ENCODE peak calls at places on chromosomes 6 and 20, in seven cellular contexts. S is body of pancreas; H is IMR-90; W is mesendoderm; K is endodermal cell; P is heart right ventricle; E is CD8-positive, alpha-beta T cell. T is an unnamed sample. For H3K36me3, the result is how much of the 10 kb centered on the place peaks cover.

GRCh38 chr6:35240838-35241801 is 18.4 kb upstream of the ZNF76 start:
- DNase-seq in S (peak), H (peak), W (peak), K (peak), P (peak), E (peak), T (peak)

GRCh38 chr20:49562341-49563014 is 5.5 kb downstream of the PTGIS start:
- DNase-seq in S (peak), H (peak), W (peak), K (peak), P (peak), E (no peak), T (peak)

GRCh38 chr20:42483694-42484303 is 705.9 kb downstream of the PTPRT start:
- DNase-seq in S (peak), H (no peak), W (peak), K (peak), P (peak), E (no peak), T (no peak)

GRCh38 chr6:163392533-163392932 is 22.0 kb upstream of the QKI start:
- DNase-seq in S (peak), H (peak), W (peak), K (no peak), P (no peak), E (no peak), T (no peak)

GRCh38 chr6:147065786-147066185 is 138.4 kb upstream of the STXBP5 start:
- DNase-seq in S (no peak), H (no peak), W (no peak), K (no peak), P (no peak), E (no peak), T (no peak)

GRCh38 chr6:156791261-156791850 is 14.2 kb downstream of the ARID1B start:
- DNase-seq in S (no peak), H (peak), W (peak), K (peak), P (no peak), E (no peak), T (no peak)

GRCh38 chr6:34189806-34190503 is 44.1 kb upstream of the GRM4 start:
- DNase-seq in S (no peak), H (no peak), W (no peak), K (no peak), P (no peak), E (peak), T (no peak)

GRCh38 chr6:84033523-84034451 is at the start of gene MRAP2:
- DNase-seq in S (peak), H (no peak), W (peak), K (peak), P (peak), E (no peak), T (no peak)

GRCh38 chr6:135159531-135159930 is 21.6 kb upstream of the MYB start:
- DNase-seq in S (no peak), H (no peak), W (peak), K (no peak), P (no peak), E (no peak), T (no peak)

GRCh38 chr6:98777762-98778161 is 56.6 kb upstream of the POU3F2 start:
- DNase-seq in S (no peak), H (no peak), W (no peak), K (no peak), P (no peak), E (no peak), T (no peak)

GRCh38 chr6:165615629-165616028 is 47.4 kb downstream of the PDE10A start:
- DNase-seq in S (no peak), H (peak), W (peak), K (no peak), P (no peak), E (no peak), T (peak)

GRCh38 chr6:56992053-56992452 is 37.1 kb downstream of the BEND6 start:
- DNase-seq in S (no peak), H (no peak), W (no peak), K (no peak), P (no peak), E (no peak), T (no peak)

GRCh38 chr6:31796993-31797385 is 1.4 kb upstream of the VARS1 start:
- DNase-seq in S (no peak), H (no peak), W (no peak), K (no peak), P (no peak), E (no peak), T (no peak)

GRCh38 chr6:89355511-89356185 is 3.1 kb upstream of the UBE2J1 start:
- DNase-seq in S (no peak), H (no peak), W (no peak), K (no peak), P (no peak), E (no peak), T (no peak)

GRCh38 chr6:148593130-148593812 is 153.6 kb upstream of the UST start:
- DNase-seq in S (peak), H (peak), W (peak), K (no peak), P (peak), E (no peak), T (no peak)

GRCh38 chr6:40492126-40492525 is 95.0 kb downstream of the LRFN2 start:
- DNase-seq in S (no peak), H (no peak), W (peak), K (peak), P (no peak), E (no peak), T (no peak)

GRCh38 chr6:1678966-1679690 is 69.4 kb downstream of the FOXC1 start:
- DNase-seq in S (no peak), H (no peak), W (no peak), K (no peak), P (no peak), E (no peak), T (peak)

GRCh38 chr20:5975778-5976177 is 25.3 kb downstream of the MCM8 start:
- DNase-seq in S (no peak), H (no peak), W (no peak), K (no peak), P (no peak), E (no peak), T (no peak)

GRCh38 chr20:50582591-50583234 is 72.5 kb downstream of the PTPN1 start:
- DNase-seq in S (no peak), H (no peak), W (no peak), K (no peak), P (no peak), E (no peak), T (no peak)

GRCh38 chr20:19918965-19919329 is 98.2 kb upstream of the NAA20 start:
- DNase-seq in S (no peak), H (no peak), W (no peak), K (no peak), P (no peak), E (no peak), T (no peak)

GRCh38 chr20:19923762-19924161 is 93.4 kb upstream of the NAA20 start:
- DNase-seq in S (no peak), H (no peak), W (no peak), K (no peak), P (no peak), E (no peak), T (no peak)

GRCh38 chr20:19922716-19923115 is 94.4 kb upstream of the NAA20 start:
- DNase-seq in S (no peak), H (no peak), W (peak), K (no peak), P (no peak), E (no peak), T (no peak)

GRCh38 chr20:19921349-19921793 is 95.8 kb upstream of the NAA20 start:
- DNase-seq in S (no peak), H (no peak), W (peak), K (peak), P (peak), E (no peak), T (no peak)

GRCh38 chr20:19920388-19921138 is 96.6 kb upstream of the NAA20 start:
- DNase-seq in S (no peak), H (no peak), W (no peak), K (no peak), P (no peak), E (no peak), T (no peak)
- H3K27ac ChIP-seq in S (no peak), H (no peak), W (no peak), K (no peak), P (peak), E (no peak), T (peak)

DNA sequence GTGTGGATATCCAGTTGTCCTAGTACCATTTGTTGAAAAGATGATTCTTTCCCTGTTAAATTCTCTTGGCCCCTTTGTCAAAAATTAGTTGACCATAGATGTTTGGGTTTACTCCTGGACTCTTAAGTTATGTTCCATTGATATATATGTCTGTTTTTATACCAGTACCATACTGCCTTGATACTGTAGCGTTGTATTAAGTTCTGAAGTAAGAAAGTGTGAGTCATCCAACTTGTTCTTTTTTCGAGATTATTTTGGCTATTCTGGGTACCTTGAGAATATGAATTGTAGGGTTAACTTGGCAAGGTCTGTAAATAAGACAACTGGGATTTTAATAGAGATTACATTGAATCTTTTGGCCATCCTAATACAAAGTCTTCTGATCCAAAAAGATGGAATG is 26.5 kb downstream of the PANK2 start:
- DNase-seq in S (no peak), H (no peak), W (no peak), K (no peak), P (no peak), E (no peak), T (no peak)
- H3K36me3 ChIP-seq in S (under half), H (under half), W (under half), K (half or more), P (under half), E (half or more), T (under half)

GRCh38 chr20:8811801-8812594 is 256.9 kb upstream of the PLCB4 start:
- DNase-seq in S (no peak), H (no peak), W (peak), K (peak), P (peak), E (no peak), T (no peak)
- H3K27ac ChIP-seq in S (no peak), H (no peak), W (peak), K (no peak), P (peak), E (no peak), T (peak)

GRCh38 chr6:4055420-4056041 is 23.4 kb downstream of the FAM217A start:
- DNase-seq in S (peak), H (peak), W (peak), K (no peak), P (no peak), E (no peak), T (peak)
- H3K36me3 ChIP-seq in S (under half), H (under half), W (under half), K (half or more), P (under half), E (half or more), T (half or more)

DNA sequence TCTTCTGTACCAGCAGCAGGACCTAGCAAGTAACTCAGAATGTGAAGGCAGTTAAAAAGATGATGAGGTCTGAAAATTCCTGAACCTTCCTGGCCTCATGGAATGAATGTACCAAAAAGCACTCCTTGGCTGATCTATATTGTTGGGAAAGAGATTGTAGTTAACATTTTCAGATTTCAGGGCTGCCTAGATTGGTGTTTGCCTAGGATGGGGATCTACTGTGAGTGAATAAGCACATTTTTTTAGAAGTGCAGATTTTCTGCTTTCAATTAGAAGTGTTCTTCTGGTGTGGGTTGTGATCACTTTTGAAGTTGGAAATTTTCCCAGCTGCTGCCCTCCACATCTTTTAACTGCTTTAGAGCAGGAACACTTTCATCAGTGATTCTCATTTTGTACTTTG is 6.2 kb downstream of the MYLIP start:
- DNase-seq in S (no peak), H (no peak), W (peak), K (no peak), P (no peak), E (no peak), T (no peak)
- H3K27ac ChIP-seq in S (peak), H (no peak), W (no peak), K (no peak), P (peak), E (no peak), T (peak)

GRCh38 chr6:20655317-20655716 is 121.1 kb downstream of the CDKAL1 start:
- DNase-seq in S (no peak), H (peak), W (no peak), K (no peak), P (no peak), E (no peak), T (no peak)

GRCh38 chr6:20660534-20660933 is 126.3 kb downstream of the CDKAL1 start:
- DNase-seq in S (no peak), H (no peak), W (no peak), K (no peak), P (no peak), E (no peak), T (no peak)

GRCh38 chr6:20658053-20658452 is 123.8 kb downstream of the CDKAL1 start:
- DNase-seq in S (no peak), H (no peak), W (no peak), K (no peak), P (no peak), E (no peak), T (no peak)

GRCh38 chr6:20661721-20662120 is 127.5 kb downstream of the CDKAL1 start:
- DNase-seq in S (peak), H (peak), W (no peak), K (no peak), P (no peak), E (no peak), T (no peak)

DNA sequence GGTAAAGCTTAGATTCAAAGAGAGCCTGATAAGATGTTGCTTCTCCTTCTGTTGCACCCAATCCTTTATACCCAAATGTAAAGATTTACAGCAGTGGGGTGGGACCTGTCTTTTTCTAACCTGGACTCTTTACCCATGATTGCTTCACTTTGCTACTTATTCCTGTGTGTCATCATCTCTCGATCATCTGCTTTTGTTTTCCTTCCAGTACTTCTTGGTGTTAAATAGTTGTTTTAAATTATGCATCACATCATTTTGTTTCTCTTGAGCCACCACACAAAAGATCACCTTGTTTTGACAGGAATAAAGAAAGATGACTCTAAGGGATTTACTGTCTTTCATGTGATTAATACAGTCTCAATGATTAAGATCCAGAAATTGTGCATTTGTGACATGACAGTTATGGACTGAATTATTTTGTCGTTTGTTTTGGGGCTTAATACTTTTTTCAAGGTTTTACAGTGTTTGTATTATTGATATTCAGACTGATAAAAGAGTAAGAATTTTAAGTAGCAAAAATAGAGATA is 123.1 kb downstream of the CDKAL1 start:
- DNase-seq in S (no peak), H (no peak), W (no peak), K (no peak), P (no peak), E (no peak), T (no peak)
- H3K36me3 ChIP-seq in S (under half), H (under half), W (under half), K (under half), P (under half), E (under half), T (under half)

GRCh38 chr6:105676837-105677236 is 274.0 kb upstream of the PREP start:
- DNase-seq in S (no peak), H (no peak), W (no peak), K (no peak), P (no peak), E (no peak), T (no peak)

GRCh38 chr6:105678516-105678915 is 275.6 kb upstream of the PREP start:
- DNase-seq in S (no peak), H (peak), W (no peak), K (no peak), P (no peak), E (no peak), T (no peak)

GRCh38 chr6:105680131-105680530 is 277.2 kb upstream of the PREP start:
- DNase-seq in S (no peak), H (no peak), W (no peak), K (no peak), P (no peak), E (no peak), T (no peak)

GRCh38 chr6:105677671-105678475 is 275.0 kb upstream of the PREP start:
- DNase-seq in S (no peak), H (peak), W (no peak), K (no peak), P (no peak), E (no peak), T (no peak)

DNA sequence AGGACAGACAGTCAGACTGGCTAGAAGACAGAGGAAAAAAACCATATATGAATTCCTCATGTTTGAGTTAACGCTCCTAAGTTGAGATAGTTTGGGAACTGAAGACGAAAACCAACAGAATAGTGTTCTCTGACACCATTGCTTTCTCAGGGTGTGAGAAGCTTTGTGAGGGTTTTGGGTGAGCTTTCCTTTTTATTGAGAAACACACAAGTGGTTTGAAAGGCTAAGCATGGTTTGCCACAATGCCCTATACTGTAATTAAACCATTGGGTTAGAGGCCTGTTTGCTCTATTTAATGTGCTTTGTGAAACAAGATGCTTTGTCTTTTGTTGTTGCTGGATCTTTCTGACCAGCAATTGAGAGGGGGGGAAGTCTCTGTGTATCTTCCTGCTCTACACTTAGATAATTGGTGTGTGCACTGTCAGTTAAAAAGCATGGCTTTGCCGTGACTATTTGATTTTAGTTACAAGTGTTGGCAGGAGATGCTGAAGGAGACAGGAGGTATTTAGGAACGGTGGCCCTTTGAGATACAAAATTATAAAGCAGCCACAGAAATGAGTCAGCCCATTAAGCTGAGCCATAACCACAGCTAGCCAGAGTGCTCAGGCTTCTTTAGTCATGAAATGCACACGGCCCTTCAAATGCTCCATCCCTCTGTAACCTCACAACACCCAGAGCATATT is 273.0 kb upstream of the PREP start:
- DNase-seq in S (no peak), H (peak), W (no peak), K (no peak), P (no peak), E (no peak), T (no peak)
- H3K27ac ChIP-seq in S (no peak), H (no peak), W (no peak), K (no peak), P (no peak), E (no peak), T (no peak)